ENCODE peak calls at places on chromosomes 5 and 9, in four cellular contexts. B is ovary; Z is HT-29; G is stimulated activated CD4-positive, alpha-beta T cell treated with anti-CD3 and anti-CD28 coated beads, TNF-alpha, amount 100 ng/mL, for 1 hour. T is an unnamed sample.

GRCh38 chr9:33676746-33677505 is 118.4 kb upstream of the PRSS3 start:
- DNase-seq in B (peak), Z (no peak), G (no peak), T (peak)

GRCh38 chr9:88979791-88980190 is 11.5 kb upstream of the S1PR3 start:
- DNase-seq in B (no peak), Z (no peak), G (no peak), T (no peak)

GRCh38 chr5:114447084-114447773 is 85.4 kb downstream of the KCNN2 start:
- DNase-seq in B (no peak), Z (peak), G (no peak), T (no peak)

GRCh38 chr9:34707130-34707529 is 2.8 kb downstream of the CCL21 start:
- DNase-seq in B (no peak), Z (no peak), G (no peak), T (no peak)

GRCh38 chr5:38618154-38618553 is 61.7 kb upstream of the LIFR start:
- DNase-seq in B (no peak), Z (no peak), G (no peak), T (no peak)

GRCh38 chr5:135150767-135151166 is 116.7 kb upstream of the PITX1 start:
- DNase-seq in B (no peak), Z (no peak), G (no peak), T (no peak)

GRCh38 chr9:9215050-9215449 is 1397.8 kb downstream of the PTPRD start:
- DNase-seq in B (no peak), Z (no peak), G (no peak), T (no peak)

GRCh38 chr5:139869042-139869790 is 73.6 kb downstream of the PSD2 start:
- DNase-seq in B (peak), Z (no peak), G (no peak), T (no peak)

GRCh38 chr9:7223981-7224380 is 466.2 kb downstream of the KDM4C start:
- DNase-seq in B (no peak), Z (no peak), G (no peak), T (no peak)

GRCh38 chr5:43401827-43402226 is 10.4 kb downstream of the CCL28 start:
- DNase-seq in B (no peak), Z (peak), G (no peak), T (no peak)

GRCh38 chr5:171288066-171288465 is 21.0 kb upstream of the TLX3 start:
- DNase-seq in B (no peak), Z (no peak), G (no peak), T (no peak)

T was measured in left cardiac atrium.